ENCODE peak calls at places on chromosomes 5 and 9, in six cellular contexts. W, H, S, Y, F and J are unnamed samples.

GRCh38 chr5:39175273-39175955 is 43.9 kb downstream of the FYB1 start:
- DNase-seq in W (peak), H (no peak), S (no peak), Y (no peak), F (no peak), J (no peak)

GRCh38 chr5:80466669-80467485 is 21.0 kb upstream of the FAM151B start:
- DNase-seq in W (no peak), H (no peak), S (no peak), Y (no peak), F (no peak), J (peak)

GRCh38 chr5:96602776-96603175 is 59.4 kb upstream of the CAST start:
- DNase-seq in W (no peak), H (no peak), S (no peak), Y (no peak), F (no peak), J (no peak)

GRCh38 chr9:93117924-93118862 is 15.9 kb downstream of the NINJ1 start:
- DNase-seq in W (no peak), H (peak), S (peak), Y (peak), F (peak), J (no peak)

GRCh38 chr5:34484591-34485228 is 171.4 kb upstream of the RAI14 start:
- DNase-seq in W (no peak), H (no peak), S (no peak), Y (no peak), F (no peak), J (no peak)

GRCh38 chr5:172403191-172403794 is 51.0 kb downstream of the SH3PXD2B start:
- DNase-seq in W (no peak), H (no peak), S (peak), Y (no peak), F (peak), J (peak)

GRCh38 chr9:126421567-126422428 is 95.2 kb downstream of the MVB12B start:
- DNase-seq in W (no peak), H (no peak), S (no peak), Y (no peak), F (no peak), J (no peak)

GRCh38 chr5:39742916-39743315 is 318.1 kb upstream of the DAB2 start:
- DNase-seq in W (no peak), H (no peak), S (no peak), Y (no peak), F (no peak), J (no peak)

GRCh38 chr5:180172447-180173197 is 36.4 kb downstream of the RASGEF1C start:
- DNase-seq in W (no peak), H (no peak), S (peak), Y (no peak), F (no peak), J (peak)

GRCh38 chr9:126705311-126705766 is 91.6 kb downstream of the LMX1B start:
- DNase-seq in W (peak), H (peak), S (peak), Y (peak), F (peak), J (peak)

GRCh38 chr9:82993856-82994605 is 68.9 kb downstream of the RASEF start:
- DNase-seq in W (no peak), H (no peak), S (no peak), Y (no peak), F (no peak), J (no peak)

GRCh38 chr9:129347323-129348120 is 169.5 kb upstream of the IER5L start:
- DNase-seq in W (no peak), H (no peak), S (no peak), Y (no peak), F (no peak), J (peak)

GRCh38 chr5:170307575-170308465 is 10.2 kb upstream of the LCP2 start:
- DNase-seq in W (peak), H (no peak), S (peak), Y (peak), F (peak), J (peak)

GRCh38 chr9:12722131-12722530 is 28.9 kb downstream of the TYRP1 start:
- DNase-seq in W (no peak), H (no peak), S (no peak), Y (no peak), F (no peak), J (peak)
- H3K4me3 ChIP-seq in W (no peak), H (no peak), S (no peak), Y (no peak), F (no peak), J (no peak)

DNA sequence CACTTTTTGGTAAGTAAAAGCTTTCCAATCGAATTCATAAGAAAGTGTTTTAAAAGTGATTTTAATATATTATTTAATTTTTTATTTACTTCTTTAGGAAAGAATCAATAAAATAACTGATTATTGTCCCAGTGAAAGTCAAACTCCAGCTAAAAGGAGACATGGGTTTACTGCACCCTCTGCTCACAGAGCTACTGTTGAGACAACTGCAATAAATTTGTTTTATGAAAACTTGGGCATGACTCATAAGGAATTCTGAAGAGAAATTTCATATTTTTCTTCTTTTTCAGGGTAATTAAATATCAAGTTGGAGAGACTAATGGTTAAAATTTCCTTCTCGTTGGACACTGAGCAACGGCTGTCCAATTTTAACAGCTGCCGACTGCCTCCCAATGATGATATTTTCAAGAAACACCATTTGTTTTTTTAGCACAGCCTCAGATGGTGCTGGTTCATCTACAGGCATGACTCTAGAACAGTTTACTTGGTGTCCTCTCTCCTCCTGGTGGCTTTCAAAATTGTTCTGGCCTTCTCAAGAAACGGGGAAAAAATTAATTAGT is 259.3 kb upstream of the RGMB start:
- DNase-seq in W (no peak), H (no peak), S (no peak), Y (no peak), F (no peak), J (no peak)
- TF ChIP-seq CTCF in W (no peak), H (no peak), S (no peak), Y (no peak), F (no peak), J (no peak)

DNA sequence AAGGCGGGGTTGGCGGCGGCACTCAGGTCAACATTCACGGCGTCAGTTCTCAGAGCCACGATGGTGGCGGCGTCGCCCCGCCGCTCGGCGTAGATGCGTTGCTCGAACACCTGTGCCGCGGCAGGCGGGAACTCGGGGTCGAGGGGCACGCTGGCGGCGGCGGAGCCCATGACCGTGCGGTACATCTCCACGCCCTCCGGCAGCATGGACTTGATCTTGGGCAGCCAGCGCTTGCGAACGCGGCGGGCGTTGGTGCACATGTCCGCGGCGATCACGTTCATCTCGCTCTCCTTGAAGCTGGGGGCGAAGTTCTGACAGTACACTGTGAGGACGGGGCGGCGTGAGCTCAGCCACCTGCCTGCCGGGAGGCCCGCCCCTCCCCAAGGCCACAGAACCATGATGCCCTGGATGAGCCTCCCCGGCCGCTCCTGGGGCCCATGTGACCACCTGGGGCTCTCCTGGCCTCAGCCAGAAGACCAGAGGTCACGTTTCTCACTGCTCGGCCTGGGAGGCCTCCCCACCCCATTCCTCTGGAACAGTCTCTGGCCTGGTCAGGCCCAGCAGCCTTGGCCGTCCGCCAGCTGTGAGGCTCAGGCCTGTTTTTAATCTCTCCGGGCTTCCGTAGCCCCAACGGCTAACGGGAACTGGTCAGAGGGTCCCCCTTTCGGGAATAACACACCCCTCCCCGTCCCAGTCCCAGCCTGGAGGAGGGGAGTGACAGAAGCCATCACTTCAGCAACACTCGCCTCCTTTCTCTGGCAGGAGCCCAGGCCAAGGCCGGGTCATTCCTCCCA is 50.7 kb upstream of the UBAC1 start:
- DNase-seq in W (peak), H (no peak), S (peak), Y (peak), F (peak), J (peak)
- H3K4me3 ChIP-seq in W (no peak), H (no peak), S (no peak), Y (peak), F (no peak), J (no peak)

GRCh38 chr5:15285901-15286583 is 213.9 kb upstream of the FBXL7 start:
- DNase-seq in W (no peak), H (no peak), S (no peak), Y (peak), F (peak), J (peak)

GRCh38 chr5:15290953-15291352 is 209.0 kb upstream of the FBXL7 start:
- DNase-seq in W (peak), H (no peak), S (no peak), Y (no peak), F (no peak), J (no peak)

GRCh38 chr5:15286659-15287058 is 213.3 kb upstream of the FBXL7 start:
- DNase-seq in W (no peak), H (no peak), S (no peak), Y (no peak), F (no peak), J (peak)
- TF ChIP-seq CTCF in W (no peak), H (no peak), S (no peak), Y (peak), F (peak), J (no peak)

GRCh38 chr9:122822056-122822455 is 6.3 kb downstream of the PDCL start:
- DNase-seq in W (no peak), H (no peak), S (no peak), Y (no peak), F (no peak), J (no peak)

GRCh38 chr9:122822958-122823357 is 5.4 kb downstream of the PDCL start:
- DNase-seq in W (no peak), H (no peak), S (no peak), Y (no peak), F (no peak), J (no peak)

GRCh38 chr9:122820490-122820845 is 7.9 kb downstream of the PDCL start:
- DNase-seq in W (no peak), H (no peak), S (no peak), Y (no peak), F (no peak), J (no peak)

GRCh38 chr9:122819791-122820489 is 8.4 kb downstream of the PDCL start:
- DNase-seq in W (no peak), H (no peak), S (no peak), Y (no peak), F (peak), J (no peak)

DNA sequence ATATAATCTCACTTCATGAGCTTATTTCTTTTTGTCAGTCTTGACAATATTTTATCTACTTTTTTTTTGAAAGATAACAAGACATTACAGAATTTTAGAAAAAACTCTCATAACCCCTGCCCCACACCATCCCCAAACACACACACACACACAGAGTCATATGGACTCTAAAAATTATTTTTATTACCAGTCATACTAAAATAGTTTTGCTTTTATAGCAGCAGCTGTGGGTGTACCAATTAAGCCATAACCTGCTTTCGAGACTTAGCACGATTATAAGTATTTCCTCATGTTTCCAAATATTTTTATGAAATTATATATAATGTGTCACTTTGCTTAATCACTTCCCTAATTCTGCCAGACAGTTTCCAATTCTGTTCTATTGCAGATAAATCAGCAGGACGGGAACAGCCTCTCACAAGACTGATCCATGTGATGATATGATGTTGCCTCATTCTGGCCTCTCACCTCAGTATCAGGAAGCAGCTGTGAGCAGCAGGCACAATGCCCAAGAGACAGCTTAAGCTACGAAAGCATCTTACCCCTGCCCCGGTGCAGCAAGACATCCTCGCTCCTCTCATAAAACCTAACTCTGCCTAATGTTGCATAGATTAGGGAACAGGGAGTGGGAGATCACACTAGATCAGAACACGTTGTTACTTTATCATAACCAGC is 7.0 kb downstream of the PDCL start:
- DNase-seq in W (peak), H (no peak), S (peak), Y (peak), F (no peak), J (peak)
- H3K4me3 ChIP-seq in W (no peak), H (no peak), S (no peak), Y (no peak), F (no peak), J (no peak)